ENCODE peak calls at places on chromosome 18, in seven cellular contexts. K, H, E, Y, A, J and B are unnamed samples.
A peak's percentile ranks its signal among the peaks of the same experiment; 100 is the strongest.

GRCh38 chr18:54616220-54616848 is 25.3 kb downstream of the DYNAP start:
- DNase-seq in K (no peak), H (no peak), Y (no peak), A (no peak), E (no peak), J (no peak), B (no peak)

GRCh38 chr18:8615397-8616025 is 6.3 kb downstream of the RAB12 start:
- DNase-seq in E (peak; percentile 19), K (peak; percentile 55), J (peak; percentile 34), H (no peak), A (no peak), Y (no peak), B (no peak)

GRCh38 chr18:47909484-47909883 is 21.0 kb downstream of the SMAD2 start:
- DNase-seq in Y (no peak), K (no peak), E (no peak), J (peak; percentile 55), H (no peak), A (no peak), B (no peak)

GRCh38 chr18:49878015-49878414 is 64.7 kb upstream of the ACAA2 start:
- DNase-seq in A (no peak), Y (no peak), K (no peak), E (no peak), H (no peak), J (no peak), B (no peak)

GRCh38 chr18:22311301-22311700 is 106.4 kb downstream of the CTAGE1 start:
- DNase-seq in E (no peak), H (no peak), Y (no peak), J (peak; percentile 49), A (no peak), K (no peak), B (no peak)

GRCh38 chr18:48859311-48860275 is 91.2 kb downstream of the SMAD7 start:
- DNase-seq in K (no peak), J (no peak), E (no peak), A (no peak), H (peak; percentile 48), Y (peak; percentile 57), B (no peak)

GRCh38 chr18:26710460-26711096 is 154.9 kb downstream of the AQP4 start:
- DNase-seq in E (no peak), Y (no peak), J (no peak), A (no peak), K (no peak), H (no peak), B (no peak)

GRCh38 chr18:28407681-28408080 is 230.8 kb upstream of the CDH2 start:
- DNase-seq in E (no peak), K (no peak), Y (no peak), H (no peak), J (no peak), A (no peak), B (no peak)

GRCh38 chr18:811192-812122 is 585 bp downstream of the YES1 start:
- DNase-seq in H (no peak), A (no peak), J (peak; percentile 41), E (peak; percentile 56), Y (no peak), K (peak; percentile 4), B (peak; percentile 88)

GRCh38 chr18:23131693-23132319 is 3.5 kb upstream of the CABLES1 start:
- DNase-seq in A (no peak), E (peak; percentile 64), H (no peak), Y (peak; percentile 73), J (peak; percentile 81), K (peak; percentile 56), B (peak; percentile 72)

GRCh38 chr18:48330016-48330991 is 78.9 kb downstream of the ZBTB7C start:
- DNase-seq in Y (no peak), E (no peak), J (no peak), H (no peak), K (peak; percentile 32), A (no peak), B (no peak)

DNA sequence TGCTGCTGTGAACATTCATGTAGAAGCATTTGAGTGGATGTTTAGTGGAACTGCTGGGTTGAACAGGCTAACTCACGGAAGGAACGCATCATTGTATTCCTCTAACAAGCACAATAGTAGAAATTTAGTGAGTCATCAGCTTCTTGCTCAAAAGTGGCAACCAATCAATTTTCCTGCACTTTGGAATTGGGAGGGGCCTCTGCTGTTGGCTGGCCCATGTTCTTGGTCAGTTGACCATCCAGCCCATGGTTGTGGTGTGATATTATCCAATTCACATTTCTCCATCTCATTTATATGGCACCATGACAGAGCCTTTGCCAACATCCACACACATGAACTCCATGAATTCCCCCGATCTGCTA is 95.0 kb downstream of the TNFRSF11A start:
- DNase-seq in E (peak; percentile 45), J (peak; percentile 66), H (no peak), Y (no peak), A (no peak), K (no peak), B (no peak)
- H3K4me3 ChIP-seq in E (no peak overlapping the region), J (no peak overlapping the region), H (no peak overlapping the region), Y (no peak overlapping the region), A (peak overlapping the region; percentile 23), K (no peak overlapping the region), B (no peak overlapping the region)

DNA sequence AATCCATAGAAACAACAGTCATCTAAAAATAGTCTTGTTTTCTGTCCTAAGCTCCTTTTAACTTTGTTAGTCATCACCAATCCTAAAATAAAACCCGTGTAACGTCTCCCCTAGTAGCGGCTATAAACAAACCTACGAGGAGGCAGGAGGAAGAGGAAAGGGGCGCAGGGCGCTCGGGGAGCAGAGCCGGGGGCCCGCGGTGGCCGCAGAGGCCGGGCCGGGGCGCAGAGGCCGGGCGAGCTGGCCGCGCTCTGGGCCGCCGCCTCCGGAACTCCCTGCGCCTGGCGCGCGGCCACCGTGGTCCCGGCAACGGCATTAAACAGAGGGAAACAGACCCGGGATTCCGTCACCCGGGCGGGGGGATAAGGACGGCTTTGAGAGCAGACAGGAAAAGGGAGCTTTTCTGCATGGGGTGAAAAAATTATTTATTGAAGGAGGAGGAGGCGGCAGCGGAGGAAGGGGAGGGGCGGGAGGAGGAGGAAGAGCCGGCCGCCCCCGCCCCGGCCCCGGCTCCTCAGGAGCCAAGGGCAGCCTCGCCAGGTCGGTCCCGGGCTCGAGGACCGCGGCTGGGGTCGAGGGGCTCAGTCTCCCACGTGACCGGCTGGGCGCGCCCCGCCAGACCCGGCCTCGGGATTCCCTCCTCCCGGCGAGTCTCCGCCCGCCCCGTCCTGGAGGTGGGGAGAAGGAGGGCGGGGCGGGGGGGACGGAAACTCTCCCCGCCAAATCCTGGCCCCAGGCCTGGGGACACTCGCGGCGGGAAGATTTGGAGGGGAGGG is 1.9 kb upstream of the NFATC1 start:
- DNase-seq in J (peak; percentile 94), H (peak; percentile 83), E (peak; percentile 83), K (peak; percentile 64), Y (peak; percentile 96), A (peak; percentile 90), B (peak; percentile 89)
- TF ChIP-seq POLR2A in J (peak; percentile 54), H (no peak), E (no peak), K (no peak), Y (peak; percentile 49), A (peak; percentile 31), B (no peak)

GRCh38 chr18:70288171-70288850 is 534 bp upstream of the SOCS6 start:
- DNase-seq in K (no peak), E (peak; percentile 58), A (no peak), J (peak; percentile 34), Y (peak; percentile 54), H (peak; percentile 71), B (peak; percentile 87)
- H3K4me3 ChIP-seq in K (peak overlapping the region; percentile 89), E (peak overlapping the region; percentile 73), A (peak overlapping the region; percentile 78), J (peak overlapping the region; percentile 66), Y (peak overlapping the region; percentile 78), H (peak overlapping the region; percentile 99), B (peak overlapping the region; percentile 62)

GRCh38 chr18:65955747-65956146 is 204.9 kb downstream of the CDH7 start:
- DNase-seq in J (no peak), A (no peak), K (no peak), Y (no peak), H (no peak), E (no peak), B (no peak)

DNA sequence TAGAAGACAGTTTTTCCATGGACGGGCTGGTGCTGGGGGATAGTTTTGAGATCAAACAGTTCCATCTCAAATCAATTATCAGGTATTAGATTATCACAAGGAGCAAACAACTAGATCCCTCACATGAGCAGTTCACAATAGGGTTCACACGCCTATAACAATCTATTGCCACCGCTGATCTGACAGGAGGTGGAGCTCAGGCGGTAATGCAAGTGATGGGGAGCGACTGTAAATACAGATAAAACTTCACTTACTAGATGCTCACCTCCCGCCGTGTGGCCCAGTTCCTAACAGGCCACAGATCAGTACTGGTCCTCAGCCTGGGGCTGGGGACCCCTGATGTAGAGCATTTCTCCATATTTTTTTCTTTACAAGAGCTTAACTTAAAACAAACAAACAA is 203.6 kb downstream of the CDH7 start:
- DNase-seq in A (no peak), Y (no peak), H (no peak), J (no peak), K (no peak), E (no peak), B (no peak)
- TF ChIP-seq POLR2A in A (no peak), Y (no peak), H (no peak), J (no peak), K (no peak), E (no peak), B (no peak)

DNA sequence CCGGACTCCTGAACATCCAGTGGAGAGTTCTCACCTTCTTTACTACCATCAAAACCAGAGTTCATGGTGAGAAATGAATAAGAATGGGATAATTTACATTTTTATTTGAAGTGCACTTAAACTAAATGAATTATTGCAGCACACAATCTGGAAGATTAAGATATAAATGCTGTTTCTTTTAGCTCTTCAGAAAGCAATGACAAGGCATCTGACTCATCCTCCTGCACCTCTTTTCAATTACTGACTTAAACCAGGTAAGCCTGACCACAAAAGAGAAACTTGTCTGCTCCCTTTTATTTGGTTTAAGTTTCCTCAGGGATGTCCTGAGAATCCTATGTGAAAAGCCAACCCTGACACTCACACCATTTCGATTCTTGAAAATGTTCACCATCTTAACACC is 720 bp upstream of the DSC2 start:
- DNase-seq in H (no peak), K (no peak), J (no peak), A (no peak), E (no peak), Y (no peak), B (no peak)
- H3K4me3 ChIP-seq in H (no peak overlapping the region), K (no peak overlapping the region), J (no peak overlapping the region), A (no peak overlapping the region), E (no peak overlapping the region), Y (no peak overlapping the region), B (no peak overlapping the region)

GRCh38 chr18:58413667-58414628 is 214.9 kb downstream of the ALPK2 start:
- DNase-seq in A (no peak), K (no peak), E (no peak), Y (no peak), H (no peak), J (no peak), B (no peak)
- TF ChIP-seq POLR2A in A (no peak), K (no peak), E (no peak), Y (no peak), H (no peak), J (no peak), B (no peak)

GRCh38 chr18:61869631-61870030 is 23.2 kb downstream of the RNF152 start:
- DNase-seq in H (no peak), Y (no peak), A (no peak), K (no peak), J (no peak), E (no peak), B (no peak)
- H3K4me3 ChIP-seq in H (no peak overlapping the region), Y (no peak overlapping the region), A (no peak overlapping the region), K (no peak overlapping the region), J (no peak overlapping the region), E (no peak overlapping the region), B (no peak overlapping the region)